ENCODE peak calls at places on chromosome 14, in six cellular contexts. M is A673, B is fibroblast of lung, Y is body of pancreas, R is mucosa of descending colon, U is tibial artery. A is an unnamed sample.

GRCh38 chr14:53536446-53536845 is 383.3 kb upstream of the DDHD1 start:
- DNase-seq in B (no peak), U (no peak), Y (no peak), R (no peak), M (no peak), A (no peak)

GRCh38 chr14:69803753-69804152 is 6.7 kb upstream of the SLC10A1 start:
- DNase-seq in B (no peak), U (no peak), Y (no peak), M (no peak), R (no peak), A (no peak)

GRCh38 chr14:21234112-21234511 is 35.1 kb downstream of the HNRNPC start:
- DNase-seq in Y (no peak), M (no peak), U (no peak), R (no peak), B (no peak), A (no peak)

GRCh38 chr14:74290415-74290814 is 12.3 kb downstream of the ABCD4 start:
- DNase-seq in U (no peak), M (peak; percentile 60), Y (no peak), R (no peak), B (peak; percentile 10), A (no peak)

GRCh38 chr14:45947785-45948184 is 694.8 kb upstream of the MIS18BP1 start:
- DNase-seq in U (no peak), M (no peak), R (no peak), B (no peak), Y (no peak), A (no peak)

GRCh38 chr14:89041245-89041585 is 216.8 kb downstream of the TTC8 start:
- DNase-seq in B (no peak), U (no peak), R (peak; percentile 59), M (no peak), Y (peak; percentile 74), A (peak; percentile 25)

GRCh38 chr14:75643985-75644384 is 16.7 kb downstream of the ERG28 start:
- DNase-seq in U (no peak), B (no peak), M (no peak), R (no peak), Y (no peak), A (no peak)

GRCh38 chr14:91332448-91333059 is 85.1 kb downstream of the CCDC88C start:
- DNase-seq in M (no peak), Y (peak; percentile 23), U (no peak), R (peak; percentile 55), B (no peak), A (no peak)

GRCh38 chr14:23183479-23183878 is at the start of gene SLC7A8:
- DNase-seq in Y (peak; percentile 47), U (peak; percentile 83), M (peak; percentile 72), B (no peak), R (no peak), A (peak; percentile 69)

GRCh38 chr14:73236157-73236556 is 1.1 kb upstream of the PAPLN start:
- DNase-seq in Y (no peak), R (no peak), B (no peak), M (no peak), U (no peak), A (no peak)

GRCh38 chr14:105445290-105445689 is 25.7 kb downstream of the MTA1 start:
- DNase-seq in M (no peak), Y (no peak), R (peak; percentile 43), B (no peak), U (no peak), A (no peak)

GRCh38 chr14:25537846-25538455 is 488.0 kb upstream of the STXBP6 start:
- DNase-seq in Y (peak; percentile 49), M (peak; percentile 75), B (no peak), R (no peak), U (no peak), A (no peak)

GRCh38 chr14:61213116-61213720 is 67.9 kb downstream of the TMEM30B start:
- DNase-seq in M (peak; percentile 73), Y (no peak), B (no peak), R (no peak), U (no peak), A (no peak)

GRCh38 chr14:22200977-22201605 is 387.9 kb downstream of the DAD1 start:
- DNase-seq in R (no peak), U (no peak), B (peak; percentile 43), M (peak; percentile 79), Y (no peak), A (no peak)

GRCh38 chr14:24252289-24253124 is 10.1 kb upstream of the TINF2 start:
- DNase-seq in R (no peak), Y (no peak), B (no peak), M (no peak), U (peak; percentile 51), A (no peak)

GRCh38 chr14:45785240-45785639 is 532.2 kb upstream of the MIS18BP1 start:
- DNase-seq in M (no peak), U (no peak), R (no peak), Y (no peak), B (no peak), A (no peak)

GRCh38 chr14:95300002-95300696 is 19.6 kb downstream of the CLMN start:
- DNase-seq in U (no peak), B (no peak), M (no peak), R (no peak), Y (no peak), A (peak; percentile 78)

GRCh38 chr14:30214014-30214413 is 286.4 kb upstream of the PRKD1 start:
- DNase-seq in R (no peak), M (no peak), Y (no peak), U (no peak), B (peak; percentile 69), A (no peak)

GRCh38 chr14:22900088-22900799 is 17.2 kb downstream of the REM2 start:
- DNase-seq in R (no peak), B (peak; percentile 66), M (peak; percentile 79), U (peak; percentile 51), Y (no peak), A (peak; percentile 35)

GRCh38 chr14:34931206-34931605 is 51.6 kb upstream of the SRP54 start:
- DNase-seq in U (no peak), M (no peak), Y (no peak), B (no peak), R (no peak), A (no peak)

GRCh38 chr14:63448841-63449240 is 94.3 kb downstream of the PPP2R5E start:
- DNase-seq in Y (no peak), B (no peak), U (no peak), M (no peak), R (no peak), A (no peak)

GRCh38 chr14:37165794-37166193 is 6.6 kb downstream of the SLC25A21 start:
- DNase-seq in U (no peak), M (no peak), B (no peak), Y (no peak), R (no peak), A (no peak)

GRCh38 chr14:54108481-54109471 is 152.2 kb upstream of the BMP4 start:
- DNase-seq in R (no peak), U (no peak), Y (no peak), B (peak; percentile 98), M (no peak), A (no peak)

GRCh38 chr14:61174395-61175386 is 106.4 kb downstream of the TMEM30B start:
- DNase-seq in R (no peak), M (peak; percentile 92), B (peak; percentile 80), U (no peak), Y (no peak), A (no peak)

GRCh38 chr14:100769035-100769939 is 42.6 kb downstream of the DLK1 start:
- DNase-seq in U (peak; percentile 48), Y (no peak), B (no peak), R (no peak), M (no peak), A (no peak)
- TF ChIP-seq CTCF in U (no peak), Y (no peak), B (no peak), R (no peak), M (no peak), A (no peak)

GRCh38 chr14:100225169-100225568 is 13.8 kb upstream of the YY1 start:
- DNase-seq in M (no peak), U (no peak), Y (no peak), R (no peak), B (no peak), A (no peak)
- H3K4me3 ChIP-seq in M (no peak overlapping the region), U (no peak overlapping the region), Y (no peak overlapping the region), R (no peak overlapping the region), B (no peak overlapping the region), A (no peak overlapping the region)

DNA sequence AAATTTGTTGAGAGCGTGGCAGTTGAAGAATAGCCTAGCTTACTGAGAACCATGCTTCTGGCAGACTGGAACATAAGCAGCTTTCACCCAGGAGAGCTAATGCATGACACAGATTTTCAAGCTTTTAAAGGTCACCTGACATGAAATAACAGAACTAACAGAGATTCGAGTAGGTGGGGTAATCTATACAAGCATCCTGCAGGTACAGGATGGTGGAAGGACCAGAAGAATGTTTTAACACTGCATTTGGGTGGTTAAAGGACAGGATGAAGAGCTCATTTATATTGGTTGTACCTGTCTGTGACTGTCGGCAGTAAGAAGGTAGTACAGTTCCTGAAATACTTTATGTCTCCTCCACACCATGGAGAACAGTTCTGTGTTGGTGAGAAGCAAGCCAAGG is 8.9 kb downstream of the PELI2 start:
- DNase-seq in Y (no peak), B (no peak), M (no peak), U (no peak), R (no peak), A (no peak)
- H3K4me1 ChIP-seq in Y (peaks cover 93% of the 10 kb centered on the region), B (peaks cover 12% of the 10 kb centered on the region), M (peaks cover 6% of the 10 kb centered on the region), U (no peaks in the 10 kb centered on the region), R (peaks cover 10% of the 10 kb centered on the region), A (peaks cover 11% of the 10 kb centered on the region)

DNA sequence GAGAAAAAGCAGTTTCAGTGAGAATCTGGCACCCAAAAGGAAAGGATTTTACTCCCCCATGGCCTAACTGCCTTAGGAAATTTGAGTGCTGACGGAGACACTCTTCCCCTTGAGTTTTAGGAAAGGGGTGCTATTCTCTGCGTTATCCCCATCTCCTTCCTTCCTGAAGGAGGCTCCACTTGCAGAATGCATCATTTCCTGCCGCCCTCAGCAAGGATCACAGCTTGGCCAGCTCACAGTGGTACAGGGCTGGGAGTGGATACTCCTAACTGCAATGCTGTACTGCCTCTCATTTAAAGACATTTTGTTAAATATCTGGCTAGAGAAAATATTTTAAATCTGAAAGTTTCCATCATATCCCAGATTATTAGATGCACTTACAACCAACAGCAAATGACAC is 33.0 kb downstream of the RDH12 start:
- DNase-seq in R (no peak), M (no peak), U (no peak), Y (no peak), B (no peak), A (no peak)
- TF ChIP-seq CTCF in R (no peak), M (no peak), U (no peak), Y (no peak), B (peak; percentile 7), A (no peak)

GRCh38 chr14:102262894-102263462 is 42.0 kb downstream of the MOK start:
- DNase-seq in U (no peak), B (peak; percentile 72), R (no peak), Y (no peak), M (no peak), A (no peak)

GRCh38 chr14:102264355-102264754 is 40.6 kb downstream of the MOK start:
- DNase-seq in U (no peak), Y (no peak), M (no peak), B (no peak), R (no peak), A (no peak)

GRCh38 chr14:102264775-102265174 is 40.2 kb downstream of the MOK start:
- DNase-seq in B (no peak), M (no peak), Y (no peak), U (no peak), R (no peak), A (no peak)
- H3K4me3 ChIP-seq in B (no peak overlapping the region), M (no peak overlapping the region), Y (no peak overlapping the region), U (no peak overlapping the region), R (no peak overlapping the region), A (no peak overlapping the region)

GRCh38 chr14:68667313-68667791 is 125.5 kb downstream of the ZFP36L1 start:
- DNase-seq in U (no peak), B (peak; percentile 94), Y (peak; percentile 2), M (no peak), R (no peak), A (no peak)
- H3K4me1 ChIP-seq in U (no peaks in the 10 kb centered on the region), B (peaks cover 56% of the 10 kb centered on the region), Y (peaks cover 49% of the 10 kb centered on the region), M (peaks cover 49% of the 10 kb centered on the region), R (no peaks in the 10 kb centered on the region), A (peaks cover 2% of the 10 kb centered on the region)